ENCODE peak calls at places on chromosomes 3 and 15, in seven cellular contexts. Y, P, I, X, T, C and N are unnamed samples.
A peak's percentile ranks its signal among the peaks of the same experiment; 100 is the strongest.

GRCh38 chr15:91525746-91526145 is 327.8 kb upstream of the SLCO3A1 start:
- DNase-seq in Y (no peak), P (no peak), I (no peak), X (no peak), T (no peak), C (no peak), N (no peak)

GRCh38 chr3:189664311-189664710 is 33.1 kb downstream of the TP63 start:
- DNase-seq in Y (no peak), P (no peak), I (peak; percentile 28), X (no peak), T (peak; percentile 34), C (no peak), N (no peak)

GRCh38 chr3:141441381-141442365 is 45.2 kb upstream of the RASA2 start:
- DNase-seq in Y (peak; percentile 59), P (no peak), I (peak; percentile 73), X (peak; percentile 82), T (peak; percentile 75), C (peak; percentile 82), N (peak; percentile 33)

GRCh38 chr3:101561630-101562328 is at the start of gene TRMT10C:
- DNase-seq in Y (peak; percentile 62), P (peak; percentile 86), I (peak; percentile 90), X (peak; percentile 95), T (peak; percentile 98), C (peak; percentile 98), N (peak; percentile 83)

GRCh38 chr3:86923071-86923476 is 67.9 kb downstream of the VGLL3 start:
- DNase-seq in Y (no peak), P (no peak), I (no peak), X (no peak), T (peak; percentile 5), C (no peak), N (no peak)

GRCh38 chr3:172711457-172711800 is 562 bp upstream of the NCEH1 start:
- DNase-seq in Y (no peak), P (no peak), I (peak; percentile 79), X (no peak), T (no peak), C (no peak), N (no peak)

GRCh38 chr3:112699436-112699978 is 58.6 kb upstream of the CCDC80 start:
- DNase-seq in Y (no peak), P (no peak), I (no peak), X (no peak), T (peak; percentile 61), C (peak; percentile 58), N (no peak)

GRCh38 chr3:15562560-15562959 is 38.8 kb downstream of the HACL1 start:
- DNase-seq in Y (no peak), P (no peak), I (no peak), X (no peak), T (no peak), C (no peak), N (no peak)

GRCh38 chr3:129598484-129598883 is 8.0 kb downstream of the PLXND1 start:
- DNase-seq in Y (no peak), P (no peak), I (no peak), X (no peak), T (no peak), C (no peak), N (no peak)

GRCh38 chr15:82900511-82900910 is 52.0 kb downstream of the HOMER2 start:
- DNase-seq in Y (no peak), P (no peak), I (no peak), X (no peak), T (no peak), C (no peak), N (no peak)

GRCh38 chr3:192570757-192571156 is 156.6 kb downstream of the FGF12 start:
- DNase-seq in Y (no peak), P (no peak), I (no peak), X (no peak), T (no peak), C (no peak), N (no peak)

GRCh38 chr3:43907508-43907858 is 216.7 kb downstream of the ABHD5 start:
- DNase-seq in Y (no peak), P (no peak), I (no peak), X (no peak), T (no peak), C (no peak), N (no peak)

GRCh38 chr3:116020495-116020894 is 397.2 kb downstream of the GAP43 start:
- DNase-seq in Y (no peak), P (no peak), I (no peak), X (no peak), T (no peak), C (no peak), N (no peak)

GRCh38 chr3:117610156-117610555 is 900.6 kb downstream of the TUSC7 start:
- DNase-seq in Y (no peak), P (peak; percentile 43), I (no peak), X (no peak), T (no peak), C (no peak), N (no peak)

GRCh38 chr15:65163041-65163440 is 22.1 kb downstream of the CLPX start:
- DNase-seq in Y (no peak), P (no peak), I (no peak), X (no peak), T (no peak), C (no peak), N (no peak)

GRCh38 chr3:10116138-10116460 is 624 bp downstream of the BRK1 start:
- DNase-seq in Y (no peak), P (no peak), I (peak; percentile 12), X (no peak), T (peak; percentile 70), C (no peak), N (no peak)

GRCh38 chr3:189995129-189995528 is 125.6 kb downstream of the P3H2 start:
- DNase-seq in Y (no peak), P (no peak), I (no peak), X (no peak), T (peak; percentile 71), C (peak; percentile 41), N (no peak)

GRCh38 chr15:69337133-69337532 is 38.4 kb downstream of the PAQR5 start:
- DNase-seq in Y (no peak), P (no peak), I (no peak), X (no peak), T (no peak), C (no peak), N (no peak)

GRCh38 chr3:46100812-46101211 is 73.5 kb upstream of the XCR1 start:
- DNase-seq in Y (no peak), P (no peak), I (no peak), X (no peak), T (no peak), C (no peak), N (no peak)

GRCh38 chr3:87088984-87089841 is 98.3 kb upstream of the VGLL3 start:
- DNase-seq in Y (peak; percentile 46), P (peak; percentile 46), I (peak; percentile 46), X (peak; percentile 36), T (no peak), C (peak; percentile 68), N (peak; percentile 65)

GRCh38 chr3:98329392-98330124 is 24.1 kb upstream of the OR5K4 start:
- DNase-seq in Y (no peak), P (peak; percentile 38), I (peak; percentile 11), X (peak; percentile 61), T (peak; percentile 86), C (peak; percentile 84), N (peak; percentile 39)

GRCh38 chr15:40878785-40879184 is 4.8 kb upstream of the RHOV start:
- DNase-seq in Y (no peak), P (no peak), I (no peak), X (no peak), T (peak; percentile 73), C (no peak), N (no peak)

GRCh38 chr15:51775967-51776816 is 24.8 kb downstream of the TMOD2 start:
- DNase-seq in Y (no peak), P (peak; percentile 19), I (peak; percentile 72), X (peak; percentile 57), T (peak; percentile 76), C (peak; percentile 91), N (no peak)

GRCh38 chr3:57292159-57292894 is at the start of gene ASB14:
- DNase-seq in Y (no peak), P (no peak), I (no peak), X (no peak), T (no peak), C (no peak), N (no peak)

DNA sequence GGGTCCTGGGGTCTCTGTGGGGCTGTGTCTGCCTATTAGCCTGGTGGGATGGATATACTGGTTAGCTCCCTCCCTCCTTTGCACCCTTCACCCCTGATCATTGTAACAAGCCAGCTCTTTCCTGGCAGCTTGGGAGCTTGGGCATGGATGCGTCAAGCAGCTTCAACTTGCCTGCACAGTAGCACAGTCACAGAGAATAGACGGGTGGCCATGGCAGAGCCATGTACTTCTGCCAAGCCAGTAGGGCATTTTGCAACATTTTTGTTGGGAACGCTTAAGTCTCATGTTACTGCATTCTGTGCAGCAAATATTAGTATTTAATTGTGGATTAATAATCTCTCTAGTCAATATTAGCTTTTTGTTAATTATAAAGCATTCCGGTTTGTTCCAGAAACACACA is 65.3 kb downstream of the SMAD6 start:
- DNase-seq in Y (no peak), P (no peak), I (no peak), X (no peak), T (no peak), C (no peak), N (no peak)
- H3K27ac ChIP-seq in Y (no peak overlapping the region), P (no peak overlapping the region), I (peak overlapping the region; percentile 94), X (no peak overlapping the region), T (no peak overlapping the region), C (no peak overlapping the region), N (no peak overlapping the region)

DNA sequence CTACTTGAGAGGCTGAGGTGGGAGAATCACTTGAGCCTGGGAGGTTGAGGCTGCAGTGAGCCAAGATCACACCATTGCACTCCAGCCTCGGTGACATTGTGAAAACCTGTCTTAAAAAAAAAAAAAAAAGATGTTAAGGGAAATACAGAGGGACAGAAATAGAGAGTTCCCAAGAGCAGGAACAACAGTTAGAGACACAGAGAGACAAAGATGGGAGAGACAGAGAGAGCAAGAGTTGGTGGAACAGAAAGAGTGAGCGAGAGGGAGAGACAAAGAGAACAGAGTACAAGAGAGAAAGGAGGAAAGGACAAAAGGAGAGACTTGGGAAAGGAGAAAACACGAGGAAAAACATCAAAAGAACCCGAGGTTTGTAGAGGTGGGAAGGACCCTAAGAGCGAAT is 35.8 kb downstream of the BHLHE40 start:
- DNase-seq in Y (no peak), P (no peak), I (no peak), X (no peak), T (no peak), C (no peak), N (no peak)
- H3K27ac ChIP-seq in Y (no peak overlapping the region), P (no peak overlapping the region), I (peak overlapping the region; percentile 94), X (no peak overlapping the region), T (no peak overlapping the region), C (no peak overlapping the region), N (no peak overlapping the region)

DNA sequence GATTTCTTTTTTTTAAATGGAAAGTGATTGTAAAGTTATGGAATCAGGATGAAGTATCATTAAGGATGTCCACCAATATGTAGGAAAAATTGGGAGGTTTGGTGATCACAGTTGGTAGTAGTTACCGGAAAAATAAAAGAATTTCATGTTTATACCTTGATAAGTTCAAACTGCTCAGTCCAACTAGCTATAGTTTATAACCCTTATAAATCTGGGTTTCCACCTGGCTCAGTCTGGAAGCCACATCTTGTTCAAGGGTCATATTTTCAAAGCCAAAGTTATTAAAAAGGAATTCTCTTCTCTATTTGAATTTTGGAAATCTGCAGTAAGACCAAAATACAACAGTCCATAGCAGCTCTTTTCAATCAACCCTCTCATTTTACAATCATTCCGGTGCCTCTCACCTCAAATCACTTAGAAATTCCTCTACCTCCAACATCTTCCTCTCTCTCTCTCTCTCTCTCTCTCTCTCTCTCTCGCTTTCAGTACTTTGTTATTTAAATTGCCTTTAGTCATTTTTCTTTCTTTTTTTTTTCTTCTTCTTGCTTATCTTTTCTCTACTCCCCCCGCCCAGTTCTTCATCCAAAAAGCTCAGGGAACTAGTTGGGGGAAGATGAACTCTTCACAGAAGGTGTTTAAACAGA is 186.2 kb upstream of the TBC1D5 start:
- DNase-seq in Y (no peak), P (no peak), I (no peak), X (no peak), T (no peak), C (no peak), N (no peak)
- H3K27ac ChIP-seq in Y (no peak overlapping the region), P (no peak overlapping the region), I (no peak overlapping the region), X (no peak overlapping the region), T (no peak overlapping the region), C (no peak overlapping the region), N (no peak overlapping the region)

GRCh38 chr3:55966566-55966965 is 479.5 kb upstream of the WNT5A start:
- DNase-seq in Y (no peak), P (no peak), I (no peak), X (no peak), T (no peak), C (no peak), N (no peak)
- H3K27ac ChIP-seq in Y (no peak overlapping the region), P (no peak overlapping the region), I (no peak overlapping the region), X (no peak overlapping the region), T (no peak overlapping the region), C (no peak overlapping the region), N (no peak overlapping the region)